ENCODE peak calls at places on chromosomes 6 and 20, in eight cellular contexts. Q is suprapubic skin, T is IMR-90, L is fibroblast of lung, P is PC-9, X is adrenal gland, J is left ventricle myocardium inferior, K is GM12878. C is an unnamed sample. For H3K36me3, the result is how much of the 10 kb centered on the place peaks cover.

GRCh38 chr20:57627972-57628650 is 7.9 kb upstream of the ZBP1 start:
- DNase-seq in Q (no peak), T (peak), L (peak), P (peak), X (peak), J (peak), K (no peak), C (no peak)

GRCh38 chr20:46901638-46902037 is 7.0 kb downstream of the EYA2 start:
- DNase-seq in Q (no peak), T (no peak), L (no peak), P (no peak), X (no peak), J (no peak), K (no peak), C (no peak)

GRCh38 chr6:107648983-107649382 is 159.1 kb downstream of the SOBP start:
- DNase-seq in Q (no peak), T (no peak), L (no peak), P (no peak), X (no peak), J (no peak), K (no peak), C (no peak)

GRCh38 chr6:155252581-155252980 is 11.2 kb upstream of the CLDN20 start:
- DNase-seq in Q (no peak), T (no peak), L (no peak), P (no peak), X (no peak), J (no peak), K (no peak), C (no peak)

GRCh38 chr6:103800131-103800670 is 1059.5 kb downstream of the HACE1 start:
- DNase-seq in Q (no peak), T (no peak), L (no peak), P (no peak), X (no peak), J (no peak), K (no peak), C (no peak)

GRCh38 chr20:34861386-34862084 is 11.1 kb downstream of the GGT7 start:
- DNase-seq in Q (no peak), T (no peak), L (no peak), P (peak), X (no peak), J (no peak), K (no peak), C (no peak)

GRCh38 chr20:24470031-24470781 is 777 bp downstream of the SYNDIG1 start:
- DNase-seq in Q (no peak), T (no peak), L (peak), P (no peak), X (no peak), J (no peak), K (no peak), C (no peak)

GRCh38 chr6:130600880-130601341 is 226.3 kb upstream of the SMLR1 start:
- DNase-seq in Q (no peak), T (peak), L (peak), P (no peak), X (no peak), J (no peak), K (no peak), C (peak)

GRCh38 chr20:13644010-13644409 is 5.3 kb upstream of the TASP1 start:
- DNase-seq in Q (no peak), T (no peak), L (peak), P (peak), X (no peak), J (no peak), K (no peak), C (no peak)

GRCh38 chr6:167532410-167533294 is 207.8 kb downstream of the TTLL2 start:
- DNase-seq in Q (no peak), T (no peak), L (no peak), P (no peak), X (no peak), J (no peak), K (no peak), C (no peak)

GRCh38 chr6:73556796-73557195 is 36.0 kb upstream of the EEF1A1 start:
- DNase-seq in Q (no peak), T (no peak), L (no peak), P (no peak), X (no peak), J (no peak), K (no peak), C (no peak)

GRCh38 chr6:46011241-46012085 is 4.2 kb downstream of the CLIC5 start:
- DNase-seq in Q (no peak), T (no peak), L (no peak), P (peak), X (no peak), J (peak), K (peak), C (peak)

GRCh38 chr6:44234101-44235090 is 11.0 kb downstream of the SLC29A1 start:
- DNase-seq in Q (peak), T (peak), L (peak), P (peak), X (peak), J (peak), K (no peak), C (peak)

GRCh38 chr20:31785089-31785488 is 34.1 kb upstream of the MYLK2 start:
- DNase-seq in Q (no peak), T (no peak), L (no peak), P (no peak), X (no peak), J (no peak), K (no peak), C (no peak)

GRCh38 chr6:111830003-111830402 is 43.2 kb downstream of the FYN start:
- DNase-seq in Q (no peak), T (no peak), L (peak), P (no peak), X (no peak), J (no peak), K (no peak), C (no peak)

GRCh38 chr6:158205220-158205944 is 37.2 kb downstream of the GTF2H5 start:
- DNase-seq in Q (no peak), T (no peak), L (peak), P (no peak), X (no peak), J (no peak), K (no peak), C (no peak)

GRCh38 chr6:66376021-66376420 is 669.0 kb upstream of the EYS start:
- DNase-seq in Q (no peak), T (no peak), L (peak), P (no peak), X (no peak), J (no peak), K (no peak), C (no peak)

GRCh38 chr6:112179631-112180030 is 74.7 kb downstream of the LAMA4 start:
- DNase-seq in Q (no peak), T (peak), L (peak), P (no peak), X (no peak), J (no peak), K (no peak), C (no peak)

GRCh38 chr20:24242763-24243162 is 226.7 kb upstream of the SYNDIG1 start:
- DNase-seq in Q (no peak), T (no peak), L (no peak), P (no peak), X (no peak), J (no peak), K (no peak), C (no peak)

GRCh38 chr20:40265872-40266533 is 423.0 kb downstream of the MAFB start:
- DNase-seq in Q (no peak), T (no peak), L (no peak), P (no peak), X (peak), J (no peak), K (no peak), C (no peak)
- TF ChIP-seq CTCF in Q (peak), T (peak), L (peak), P (peak), X (peak), J (peak), K (peak), C (peak)

GRCh38 chr6:108667984-108668383 is 107.3 kb downstream of the FOXO3 start:
- DNase-seq in Q (no peak), T (peak), L (peak), P (no peak), X (no peak), J (no peak), K (no peak), C (no peak)

GRCh38 chr6:108666656-108667260 is 106.0 kb downstream of the FOXO3 start:
- DNase-seq in Q (no peak), T (no peak), L (no peak), P (no peak), X (no peak), J (no peak), K (no peak), C (no peak)

GRCh38 chr6:108661982-108662381 is 101.3 kb downstream of the FOXO3 start:
- DNase-seq in Q (no peak), T (no peak), L (no peak), P (no peak), X (no peak), J (no peak), K (no peak), C (no peak)

GRCh38 chr6:108662702-108663101 is 102.0 kb downstream of the FOXO3 start:
- DNase-seq in Q (no peak), T (no peak), L (no peak), P (no peak), X (no peak), J (no peak), K (no peak), C (no peak)

GRCh38 chr6:108665495-108666196 is 104.9 kb downstream of the FOXO3 start:
- DNase-seq in Q (no peak), T (no peak), L (no peak), P (no peak), X (no peak), J (no peak), K (no peak), C (no peak)
- H3K36me3 ChIP-seq in Q (under half), T (under half), L (under half), P (under half), X (under half), J (under half), K (under half), C (under half)

GRCh38 chr6:26196846-26197683 is 109.8 kb downstream of the HFE start:
- DNase-seq in Q (peak), T (peak), L (peak), P (peak), X (peak), J (no peak), K (peak), C (no peak)
- TF ChIP-seq CTCF in Q (no peak), T (no peak), L (no peak), P (no peak), X (no peak), J (no peak), K (no peak), C (peak)

GRCh38 chr6:17798477-17798876 is 91.8 kb upstream of the NUP153 start:
- DNase-seq in Q (no peak), T (no peak), L (no peak), P (no peak), X (no peak), J (no peak), K (no peak), C (no peak)
- H3K36me3 ChIP-seq in Q (half or more), T (under half), L (under half), P (under half), X (under half), J (half or more), K (under half), C (under half)